ENCODE peak calls at places on chromosomes 13 and 19, in eight cellular contexts. B, G, E, T, Q, W, J and Y are unnamed samples.

GRCh38 chr19:29663861-29664752 is 1.2 kb upstream of the PLEKHF1 start:
- DNase-seq in B (peak), G (no peak), E (no peak), T (no peak), Q (no peak), W (no peak), J (no peak), Y (no peak)

GRCh38 chr13:107234315-107234714 is 666.4 kb upstream of the ARGLU1 start:
- DNase-seq in B (no peak), G (no peak), E (no peak), T (no peak), Q (no peak), W (no peak), J (no peak), Y (no peak)

GRCh38 chr19:44777715-44778347 is at the start of gene CBLC:
- DNase-seq in B (no peak), G (no peak), E (no peak), T (no peak), Q (no peak), W (no peak), J (no peak), Y (no peak)

GRCh38 chr13:41064493-41064892 is 3.2 kb downstream of the WBP4 start:
- DNase-seq in B (no peak), G (no peak), E (no peak), T (no peak), Q (no peak), W (no peak), J (no peak), Y (no peak)

GRCh38 chr19:1018932-1019615 is 1.8 kb downstream of the TMEM259 start:
- DNase-seq in B (no peak), G (no peak), E (no peak), T (no peak), Q (no peak), W (no peak), J (no peak), Y (no peak)

GRCh38 chr19:54489341-54489740 is 13.3 kb upstream of the LAIR2 start:
- DNase-seq in B (peak), G (no peak), E (no peak), T (no peak), Q (no peak), W (no peak), J (no peak), Y (no peak)

GRCh38 chr13:102367836-102368235 is 34.0 kb downstream of the FGF14 start:
- DNase-seq in B (no peak), G (no peak), E (no peak), T (no peak), Q (no peak), W (no peak), J (no peak), Y (no peak)

GRCh38 chr13:64488731-64489130 is 2741.4 kb downstream of the PCDH9 start:
- DNase-seq in B (no peak), G (no peak), E (no peak), T (no peak), Q (no peak), W (no peak), J (no peak), Y (no peak)

GRCh38 chr19:17510220-17510993 is 1.0 kb upstream of the PGLS start:
- DNase-seq in B (no peak), G (no peak), E (peak), T (no peak), Q (no peak), W (peak), J (no peak), Y (peak)

GRCh38 chr13:73462241-73462640 is 403.4 kb downstream of the KLF5 start:
- DNase-seq in B (no peak), G (no peak), E (no peak), T (no peak), Q (no peak), W (no peak), J (no peak), Y (no peak)

GRCh38 chr13:20995245-20995829 is 66.0 kb downstream of the LATS2 start:
- DNase-seq in B (no peak), G (no peak), E (no peak), T (no peak), Q (no peak), W (no peak), J (no peak), Y (no peak)

GRCh38 chr19:7267792-7268736 is 26.1 kb downstream of the INSR start:
- DNase-seq in B (no peak), G (no peak), E (peak), T (no peak), Q (no peak), W (no peak), J (no peak), Y (peak)